ENCODE peak calls at places on chromosomes 3 and 15, in eight cellular contexts. One of them, this sample, is unnamed.

GRCh38 chr15:74924525-74924924 is 13.3 kb downstream of the COX5A start:
- DNase-seq in fibroblast of the aortic adventitia: no peak
- DNase-seq in HepG2: no peak
- DNase-seq in body of pancreas: no peak
- DNase-seq in cardiac fibroblast: no peak
- DNase-seq in H7: no peak
- DNase-seq in astrocyte of the spinal cord: no peak
- DNase-seq in mucosa of descending colon: no peak
- DNase-seq in this sample: no peak

GRCh38 chr3:143573904-143574303 is 274.4 kb downstream of the SLC9A9 start:
- DNase-seq in fibroblast of the aortic adventitia: no peak
- DNase-seq in HepG2: no peak
- DNase-seq in body of pancreas: no peak
- DNase-seq in cardiac fibroblast: no peak
- DNase-seq in H7: no peak
- DNase-seq in astrocyte of the spinal cord: no peak
- DNase-seq in mucosa of descending colon: no peak
- DNase-seq in this sample: no peak

GRCh38 chr3:114839476-114839875 is 307.6 kb downstream of the ZBTB20 start:
- DNase-seq in fibroblast of the aortic adventitia: no peak
- DNase-seq in HepG2: no peak
- DNase-seq in body of pancreas: no peak
- DNase-seq in cardiac fibroblast: no peak
- DNase-seq in H7: no peak
- DNase-seq in astrocyte of the spinal cord: peak
- DNase-seq in mucosa of descending colon: no peak
- DNase-seq in this sample: no peak

GRCh38 chr3:138417559-138417982 is 16.8 kb upstream of the ESYT3 start:
- DNase-seq in fibroblast of the aortic adventitia: peak
- DNase-seq in HepG2: peak
- DNase-seq in body of pancreas: peak
- DNase-seq in cardiac fibroblast: peak
- DNase-seq in H7: peak
- DNase-seq in astrocyte of the spinal cord: peak
- DNase-seq in mucosa of descending colon: no peak
- DNase-seq in this sample: peak

GRCh38 chr3:123478314-123478713 is 29.4 kb upstream of the ADCY5 start:
- DNase-seq in fibroblast of the aortic adventitia: no peak
- DNase-seq in HepG2: no peak
- DNase-seq in body of pancreas: no peak
- DNase-seq in cardiac fibroblast: no peak
- DNase-seq in H7: no peak
- DNase-seq in astrocyte of the spinal cord: no peak
- DNase-seq in mucosa of descending colon: no peak
- DNase-seq in this sample: no peak

GRCh38 chr15:48914717-48915116 is 36.8 kb downstream of the EID1 start:
- DNase-seq in fibroblast of the aortic adventitia: no peak
- DNase-seq in HepG2: no peak
- DNase-seq in body of pancreas: no peak
- DNase-seq in cardiac fibroblast: no peak
- DNase-seq in H7: no peak
- DNase-seq in astrocyte of the spinal cord: no peak
- DNase-seq in mucosa of descending colon: no peak
- DNase-seq in this sample: no peak

GRCh38 chr3:113231391-113231790 is 20.0 kb downstream of the BOC start:
- DNase-seq in fibroblast of the aortic adventitia: peak
- DNase-seq in HepG2: no peak
- DNase-seq in body of pancreas: no peak
- DNase-seq in cardiac fibroblast: peak
- DNase-seq in H7: no peak
- DNase-seq in astrocyte of the spinal cord: peak
- DNase-seq in mucosa of descending colon: no peak
- DNase-seq in this sample: no peak

GRCh38 chr15:100596792-100597191 is 5.2 kb downstream of the LINS1 start:
- DNase-seq in fibroblast of the aortic adventitia: peak
- DNase-seq in HepG2: no peak
- DNase-seq in body of pancreas: no peak
- DNase-seq in cardiac fibroblast: peak
- DNase-seq in H7: no peak
- DNase-seq in astrocyte of the spinal cord: peak
- DNase-seq in mucosa of descending colon: peak
- DNase-seq in this sample: no peak

GRCh38 chr3:101938262-101938847 is 89.0 kb downstream of the NFKBIZ start:
- DNase-seq in fibroblast of the aortic adventitia: no peak
- DNase-seq in HepG2: no peak
- DNase-seq in body of pancreas: no peak
- DNase-seq in cardiac fibroblast: no peak
- DNase-seq in H7: no peak
- DNase-seq in astrocyte of the spinal cord: no peak
- DNase-seq in mucosa of descending colon: no peak
- DNase-seq in this sample: no peak

GRCh38 chr15:67584157-67584556 is 41.7 kb downstream of the MAP2K5 start:
- DNase-seq in fibroblast of the aortic adventitia: no peak
- DNase-seq in HepG2: no peak
- DNase-seq in body of pancreas: no peak
- DNase-seq in cardiac fibroblast: no peak
- DNase-seq in H7: no peak
- DNase-seq in astrocyte of the spinal cord: no peak
- DNase-seq in mucosa of descending colon: no peak
- DNase-seq in this sample: no peak

GRCh38 chr3:131072845-131073244 is 46.2 kb downstream of the NEK11 start:
- DNase-seq in fibroblast of the aortic adventitia: peak
- DNase-seq in HepG2: no peak
- DNase-seq in body of pancreas: no peak
- DNase-seq in cardiac fibroblast: peak
- DNase-seq in H7: no peak
- DNase-seq in astrocyte of the spinal cord: no peak
- DNase-seq in mucosa of descending colon: no peak
- DNase-seq in this sample: no peak

GRCh38 chr15:92803852-92804609 is 96.1 kb upstream of the CHD2 start:
- DNase-seq in fibroblast of the aortic adventitia: peak
- DNase-seq in HepG2: peak
- DNase-seq in body of pancreas: peak
- DNase-seq in cardiac fibroblast: peak
- DNase-seq in H7: no peak
- DNase-seq in astrocyte of the spinal cord: peak
- DNase-seq in mucosa of descending colon: peak
- DNase-seq in this sample: peak

GRCh38 chr15:50355980-50356379 is 982 bp upstream of the GABPB1 start:
- DNase-seq in fibroblast of the aortic adventitia: peak
- DNase-seq in HepG2: no peak
- DNase-seq in body of pancreas: no peak
- DNase-seq in cardiac fibroblast: peak
- DNase-seq in H7: no peak
- DNase-seq in astrocyte of the spinal cord: no peak
- DNase-seq in mucosa of descending colon: no peak
- DNase-seq in this sample: no peak

GRCh38 chr3:158057666-158058065 is 48.6 kb downstream of the SHOX2 start:
- DNase-seq in fibroblast of the aortic adventitia: no peak
- DNase-seq in HepG2: no peak
- DNase-seq in body of pancreas: no peak
- DNase-seq in cardiac fibroblast: peak
- DNase-seq in H7: no peak
- DNase-seq in astrocyte of the spinal cord: no peak
- DNase-seq in mucosa of descending colon: no peak
- DNase-seq in this sample: no peak

GRCh38 chr15:79332824-79333510 is 22.1 kb downstream of the TMED3 start:
- DNase-seq in fibroblast of the aortic adventitia: no peak
- DNase-seq in HepG2: no peak
- DNase-seq in body of pancreas: peak
- DNase-seq in cardiac fibroblast: no peak
- DNase-seq in H7: no peak
- DNase-seq in astrocyte of the spinal cord: no peak
- DNase-seq in mucosa of descending colon: no peak
- DNase-seq in this sample: no peak

GRCh38 chr3:62161306-62161705 is 212.0 kb downstream of the FEZF2 start:
- DNase-seq in fibroblast of the aortic adventitia: peak
- DNase-seq in HepG2: no peak
- DNase-seq in body of pancreas: peak
- DNase-seq in cardiac fibroblast: peak
- DNase-seq in H7: no peak
- DNase-seq in astrocyte of the spinal cord: peak
- DNase-seq in mucosa of descending colon: no peak
- DNase-seq in this sample: no peak

GRCh38 chr15:47548986-47549385 is 168.3 kb upstream of the SEMA6D start:
- DNase-seq in fibroblast of the aortic adventitia: no peak
- DNase-seq in HepG2: no peak
- DNase-seq in body of pancreas: no peak
- DNase-seq in cardiac fibroblast: no peak
- DNase-seq in H7: no peak
- DNase-seq in astrocyte of the spinal cord: no peak
- DNase-seq in mucosa of descending colon: no peak
- DNase-seq in this sample: no peak

GRCh38 chr15:62453979-62454378 is 288.9 kb upstream of the C2CD4B start:
- DNase-seq in fibroblast of the aortic adventitia: peak
- DNase-seq in HepG2: no peak
- DNase-seq in body of pancreas: no peak
- DNase-seq in cardiac fibroblast: peak
- DNase-seq in H7: no peak
- DNase-seq in astrocyte of the spinal cord: peak
- DNase-seq in mucosa of descending colon: no peak
- DNase-seq in this sample: no peak

GRCh38 chr15:33098082-33099058 is 96.1 kb downstream of the FMN1 start:
- DNase-seq in fibroblast of the aortic adventitia: peak
- DNase-seq in HepG2: no peak
- DNase-seq in body of pancreas: no peak
- DNase-seq in cardiac fibroblast: peak
- DNase-seq in H7: no peak
- DNase-seq in astrocyte of the spinal cord: peak
- DNase-seq in mucosa of descending colon: no peak
- DNase-seq in this sample: no peak

GRCh38 chr15:88649286-88649733 is 10.5 kb downstream of the ISG20 start:
- DNase-seq in fibroblast of the aortic adventitia: peak
- DNase-seq in HepG2: peak
- DNase-seq in body of pancreas: no peak
- DNase-seq in cardiac fibroblast: peak
- DNase-seq in H7: no peak
- DNase-seq in astrocyte of the spinal cord: peak
- DNase-seq in mucosa of descending colon: peak
- DNase-seq in this sample: no peak

GRCh38 chr15:31485431-31485830 is 158.8 kb downstream of the KLF13 start:
- DNase-seq in fibroblast of the aortic adventitia: no peak
- DNase-seq in HepG2: no peak
- DNase-seq in body of pancreas: no peak
- DNase-seq in cardiac fibroblast: no peak
- DNase-seq in H7: no peak
- DNase-seq in astrocyte of the spinal cord: no peak
- DNase-seq in mucosa of descending colon: no peak
- DNase-seq in this sample: no peak

DNA sequence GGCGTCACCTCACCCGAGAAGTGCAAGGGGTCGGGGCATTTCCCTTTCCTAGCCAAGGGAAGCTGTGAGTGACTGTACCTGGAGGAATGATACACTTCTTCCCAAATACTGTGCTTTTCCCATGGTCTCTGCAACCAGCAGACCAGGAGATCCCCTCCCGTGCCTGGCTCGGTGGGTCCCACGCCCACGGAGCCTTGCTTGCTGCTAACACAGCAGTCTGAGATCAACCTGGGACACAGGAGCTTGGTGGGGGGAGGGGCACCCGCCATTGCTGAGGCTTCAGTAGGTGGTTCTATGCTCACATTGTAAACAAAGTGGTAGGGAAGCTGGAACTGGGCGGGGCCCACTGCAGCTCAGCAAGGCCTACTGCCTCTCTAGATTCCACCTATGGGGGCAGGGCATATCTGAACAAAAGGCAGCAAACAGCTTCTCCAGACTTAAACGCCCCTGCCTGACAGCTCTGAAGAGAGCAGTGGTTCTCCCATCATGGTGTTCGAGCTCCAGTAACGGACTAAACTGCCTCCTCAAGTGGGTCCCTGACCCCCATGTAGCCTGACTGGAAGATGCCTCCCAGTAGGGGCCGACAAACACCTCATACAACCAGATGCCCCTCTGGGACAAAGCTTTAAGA is 31.4 kb upstream of the ABHD5 start:
- DNase-seq in fibroblast of the aortic adventitia: no peak
- DNase-seq in HepG2: peak
- DNase-seq in body of pancreas: no peak
- DNase-seq in cardiac fibroblast: no peak
- DNase-seq in H7: no peak
- DNase-seq in astrocyte of the spinal cord: no peak
- DNase-seq in mucosa of descending colon: peak
- DNase-seq in this sample: peak
- H3K4me3 ChIP-seq in fibroblast of the aortic adventitia: no peak
- H3K4me3 ChIP-seq in HepG2: no peak
- H3K4me3 ChIP-seq in body of pancreas: no peak
- H3K4me3 ChIP-seq in cardiac fibroblast: no peak
- H3K4me3 ChIP-seq in H7: no peak
- H3K4me3 ChIP-seq in astrocyte of the spinal cord: no peak
- H3K4me3 ChIP-seq in mucosa of descending colon: no peak
- H3K4me3 ChIP-seq in this sample: no peak

GRCh38 chr3:81463761-81464160 is 297.7 kb downstream of the GBE1 start:
- DNase-seq in fibroblast of the aortic adventitia: peak
- DNase-seq in HepG2: no peak
- DNase-seq in body of pancreas: no peak
- DNase-seq in cardiac fibroblast: no peak
- DNase-seq in H7: no peak
- DNase-seq in astrocyte of the spinal cord: no peak
- DNase-seq in mucosa of descending colon: no peak
- DNase-seq in this sample: no peak
- H3K4me3 ChIP-seq in fibroblast of the aortic adventitia: no peak
- H3K4me3 ChIP-seq in HepG2: no peak
- H3K4me3 ChIP-seq in body of pancreas: no peak
- H3K4me3 ChIP-seq in cardiac fibroblast: no peak
- H3K4me3 ChIP-seq in H7: no peak
- H3K4me3 ChIP-seq in astrocyte of the spinal cord: no peak
- H3K4me3 ChIP-seq in mucosa of descending colon: no peak
- H3K4me3 ChIP-seq in this sample: no peak

DNA sequence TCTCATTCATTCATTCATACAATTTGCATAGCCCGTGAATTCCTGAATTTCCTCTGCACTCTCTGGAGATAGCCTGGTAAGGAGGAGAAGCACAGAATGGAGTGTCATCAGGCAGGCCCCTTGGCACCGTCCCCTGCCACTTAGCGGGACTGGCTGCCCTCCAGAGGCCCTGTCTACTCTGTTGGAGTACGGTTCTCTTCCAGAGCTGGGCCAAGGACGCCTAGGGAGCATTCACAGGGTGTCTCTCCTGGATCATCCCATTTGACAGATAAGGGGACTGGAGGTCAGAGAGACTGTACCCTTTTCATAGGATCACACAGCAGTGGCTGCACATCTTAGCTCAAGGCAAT is 48.0 kb downstream of the PTH1R start:
- DNase-seq in fibroblast of the aortic adventitia: no peak
- DNase-seq in HepG2: no peak
- DNase-seq in body of pancreas: no peak
- DNase-seq in cardiac fibroblast: no peak
- DNase-seq in H7: no peak
- DNase-seq in astrocyte of the spinal cord: no peak
- DNase-seq in mucosa of descending colon: peak
- DNase-seq in this sample: peak
- H3K4me3 ChIP-seq in fibroblast of the aortic adventitia: no peak
- H3K4me3 ChIP-seq in HepG2: no peak
- H3K4me3 ChIP-seq in body of pancreas: no peak
- H3K4me3 ChIP-seq in cardiac fibroblast: no peak
- H3K4me3 ChIP-seq in H7: no peak
- H3K4me3 ChIP-seq in astrocyte of the spinal cord: no peak
- H3K4me3 ChIP-seq in mucosa of descending colon: no peak
- H3K4me3 ChIP-seq in this sample: no peak

DNA sequence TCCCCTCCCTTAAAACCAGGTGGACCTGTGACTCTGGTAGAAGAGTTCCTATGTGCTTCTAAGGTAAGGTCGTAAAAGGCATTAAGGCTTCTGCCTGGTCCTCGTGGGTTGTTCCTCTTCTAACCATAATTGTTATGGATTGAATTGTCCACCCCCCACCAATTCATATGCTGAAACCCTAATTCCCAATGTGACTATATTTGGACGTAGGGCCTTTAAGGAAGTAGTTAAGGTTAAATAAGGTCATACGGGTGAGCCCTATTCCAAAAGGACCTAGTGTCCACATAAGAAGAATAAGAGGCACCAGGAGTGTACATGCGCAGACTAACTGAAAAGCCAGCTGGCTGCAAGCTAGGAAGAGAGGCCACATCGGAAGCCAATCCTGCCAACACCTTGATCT is 1.9 kb downstream of the ADPGK start:
- DNase-seq in fibroblast of the aortic adventitia: no peak
- DNase-seq in HepG2: no peak
- DNase-seq in body of pancreas: no peak
- DNase-seq in cardiac fibroblast: no peak
- DNase-seq in H7: no peak
- DNase-seq in astrocyte of the spinal cord: no peak
- DNase-seq in mucosa of descending colon: no peak
- DNase-seq in this sample: no peak
- H3K4me3 ChIP-seq in fibroblast of the aortic adventitia: peak
- H3K4me3 ChIP-seq in HepG2: peak
- H3K4me3 ChIP-seq in body of pancreas: no peak
- H3K4me3 ChIP-seq in cardiac fibroblast: no peak
- H3K4me3 ChIP-seq in H7: no peak
- H3K4me3 ChIP-seq in astrocyte of the spinal cord: no peak
- H3K4me3 ChIP-seq in mucosa of descending colon: no peak
- H3K4me3 ChIP-seq in this sample: no peak

This sample was measured in Caco-2.